ENCODE peak calls at places on chromosome 22, in five cellular contexts. Q is A549, I is foreskin fibroblast, S is SJCRH30, W is adrenal gland. P is an unnamed sample.

GRCh38 chr22:35482311-35482710 is 58.3 kb upstream of the RASD2 start:
- DNase-seq in I (no peak), Q (no peak), S (no peak), W (no peak), P (no peak)

GRCh38 chr22:35476341-35476740 is 64.3 kb upstream of the RASD2 start:
- DNase-seq in I (no peak), W (no peak), Q (no peak), S (no peak), P (peak)

GRCh38 chr22:49751968-49752597 is 75.6 kb downstream of the BRD1 start:
- DNase-seq in W (no peak), I (no peak), Q (no peak), S (no peak), P (no peak)

GRCh38 chr22:34866501-34867171 is 199.3 kb upstream of the ISX start:
- DNase-seq in I (no peak), S (peak), Q (no peak), W (no peak), P (no peak)

GRCh38 chr22:49155039-49155808 is 672.4 kb downstream of the BRD1 start:
- DNase-seq in S (no peak), I (no peak), W (no peak), Q (no peak), P (no peak)

GRCh38 chr22:17268501-17269223 is 49.4 kb upstream of the ADA2 start:
- DNase-seq in W (no peak), S (peak), I (no peak), Q (no peak), P (no peak)

GRCh38 chr22:23225724-23226496 is 45.6 kb downstream of the BCR start:
- DNase-seq in S (no peak), I (no peak), Q (peak), W (no peak), P (no peak)

GRCh38 chr22:36258750-36259619 is 6.1 kb downstream of the APOL1 start:
- DNase-seq in W (no peak), Q (no peak), S (peak), I (no peak), P (no peak)

GRCh38 chr22:24106385-24107381 is 74.6 kb upstream of the SUSD2 start:
- DNase-seq in I (no peak), W (peak), Q (no peak), S (no peak), P (no peak)

GRCh38 chr22:50169181-50169759 is 1.3 kb upstream of the PANX2 start:
- DNase-seq in I (no peak), W (no peak), Q (no peak), S (no peak), P (no peak)

GRCh38 chr22:21887841-21888240 is 20.4 kb upstream of the MAPK1 start:
- DNase-seq in W (no peak), S (no peak), I (no peak), Q (no peak), P (no peak)

GRCh38 chr22:32355760-32356159 is 1.9 kb upstream of the RFPL3 start:
- DNase-seq in S (no peak), I (no peak), Q (peak), W (no peak), P (no peak)

GRCh38 chr22:21012446-21013407 is 2.2 kb upstream of the P2RX6 start:
- DNase-seq in S (no peak), Q (no peak), I (no peak), W (no peak), P (no peak)

GRCh38 chr22:49814856-49815255 is 12.8 kb downstream of the BRD1 start:
- DNase-seq in I (no peak), W (no peak), S (no peak), Q (no peak), P (no peak)

GRCh38 chr22:49294656-49295464 is 532.8 kb downstream of the BRD1 start:
- DNase-seq in W (peak), S (no peak), Q (no peak), I (no peak), P (no peak)

GRCh38 chr22:50532353-50532700 is 2.5 kb upstream of the TYMP start:
- DNase-seq in I (no peak), S (no peak), Q (no peak), W (no peak), P (no peak)

GRCh38 chr22:32758866-32759385 is 42.6 kb upstream of the TIMP3 start:
- DNase-seq in Q (no peak), W (no peak), S (no peak), I (no peak), P (no peak)

GRCh38 chr22:17896552-17896951 is 122.3 kb upstream of the BID start:
- DNase-seq in Q (peak), W (peak), I (no peak), S (peak), P (no peak)

GRCh38 chr22:24688294-24688693 is 85.3 kb downstream of the GGT1 start:
- DNase-seq in W (no peak), S (no peak), Q (no peak), I (no peak), P (no peak)

GRCh38 chr22:24423519-24424000 is 3.8 kb upstream of the ADORA2A start:
- DNase-seq in W (peak), Q (peak), S (no peak), I (no peak), P (no peak)

GRCh38 chr22:22769434-22770279 is 118.0 kb upstream of the IGLL5 start:
- DNase-seq in Q (no peak), W (no peak), I (no peak), S (no peak), P (no peak)

GRCh38 chr22:30905696-30906341 is 62.8 kb downstream of the MORC2 start:
- DNase-seq in S (no peak), W (no peak), I (no peak), Q (no peak), P (no peak)

DNA sequence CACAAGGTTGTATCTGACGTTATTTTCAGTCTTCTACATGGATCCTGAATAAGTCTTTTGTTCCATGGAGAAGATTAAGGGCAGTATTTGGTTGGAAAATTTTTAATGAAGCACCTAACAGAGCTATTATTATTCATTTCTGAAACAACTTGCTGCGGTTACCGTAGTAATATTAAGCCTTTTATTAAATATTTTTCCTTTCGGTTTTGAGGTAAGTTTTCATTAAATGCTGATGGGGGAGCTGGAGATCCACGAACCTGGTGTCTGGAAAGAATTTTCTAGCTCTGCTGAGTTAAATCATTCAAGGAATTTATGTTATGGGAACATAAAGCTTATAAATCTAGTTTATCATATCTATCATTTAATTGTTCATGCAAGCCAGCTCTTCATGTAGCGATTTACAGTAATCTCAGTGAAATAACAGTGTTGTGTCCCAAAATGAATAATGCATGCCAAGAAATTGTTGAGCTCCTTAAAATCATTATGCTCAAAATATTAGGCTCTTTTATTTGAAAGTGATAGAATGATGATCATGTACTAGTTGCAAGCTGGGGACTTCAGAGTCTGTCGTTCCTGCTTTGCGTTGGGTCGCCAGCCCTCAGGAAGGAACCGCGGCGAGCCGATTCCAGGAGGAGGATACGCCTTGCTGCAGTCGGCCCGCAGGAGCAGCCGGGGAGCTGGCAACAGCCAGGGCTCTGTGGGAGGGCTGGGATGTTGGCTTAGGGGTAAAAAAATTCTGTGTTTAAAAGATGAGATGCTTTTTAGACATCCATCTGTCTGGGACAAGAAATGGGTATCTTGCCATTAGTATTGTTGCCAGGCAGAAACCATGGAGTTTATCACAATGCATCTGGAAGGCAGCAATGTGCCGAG is 83.1 kb downstream of the TBC1D22A start:
- DNase-seq in Q (peak), W (no peak), S (no peak), I (peak), P (no peak)
- H3K4me3 ChIP-seq in Q (no peak), W (no peak), S (no peak), I (no peak), P (peak)

GRCh38 chr22:46042786-46043185 is 65.8 kb upstream of the WNT7B start:
- DNase-seq in I (no peak), Q (no peak), S (no peak), W (no peak), P (no peak)
- H3K4me3 ChIP-seq in I (peak), Q (no peak), S (no peak), W (no peak), P (no peak)

DNA sequence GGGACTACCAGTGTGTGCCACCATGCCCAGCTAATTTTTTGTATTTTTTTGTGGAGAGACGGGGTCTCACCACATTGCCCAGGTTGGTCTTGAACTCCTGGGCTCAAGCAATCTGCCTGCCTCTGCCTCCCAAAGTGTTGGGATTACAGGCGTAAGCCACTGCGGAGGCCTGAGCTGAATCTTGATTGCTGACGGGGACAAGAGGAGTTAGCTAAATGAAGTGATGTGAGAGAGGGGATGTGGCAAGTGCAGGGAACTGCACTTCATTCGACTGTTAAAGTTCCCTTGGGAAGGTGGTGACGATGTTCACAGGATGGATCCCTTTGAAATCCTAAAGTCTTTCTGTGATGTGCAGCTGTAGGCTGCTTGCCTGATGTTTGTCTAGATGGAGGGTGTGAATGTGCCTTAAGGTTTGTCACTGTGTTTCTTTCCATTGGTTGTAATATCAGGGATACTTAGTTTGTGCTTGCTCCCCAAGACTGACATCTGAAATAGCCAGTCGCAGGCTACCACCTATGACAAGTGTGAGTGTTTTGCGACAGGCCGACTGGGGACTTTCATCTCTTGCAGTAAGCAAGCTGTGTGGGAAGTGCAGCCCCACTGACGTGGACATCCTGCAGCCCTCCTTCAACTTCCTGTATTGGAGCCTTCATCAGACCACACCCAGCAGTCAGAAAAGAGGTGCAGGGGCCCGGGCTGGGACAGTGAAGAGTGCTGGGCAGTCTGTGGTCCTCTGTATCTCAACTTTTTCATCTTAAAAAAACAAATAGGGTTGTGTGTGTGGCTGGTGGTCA is 19.6 kb upstream of the CCDC134 start:
- DNase-seq in W (peak), S (peak), Q (no peak), I (no peak), P (peak)
- H3K4me3 ChIP-seq in W (no peak), S (no peak), Q (no peak), I (no peak), P (no peak)

GRCh38 chr22:29200901-29201300 is 4.8 kb upstream of the EMID1 start:
- DNase-seq in S (no peak), I (no peak), W (no peak), Q (no peak), P (no peak)
- H3K4me3 ChIP-seq in S (no peak), I (no peak), W (no peak), Q (no peak), P (no peak)

GRCh38 chr22:45284705-45285305 is at the start of gene UPK3A:
- DNase-seq in S (no peak), Q (no peak), W (peak), I (no peak), P (no peak)
- H3K4me3 ChIP-seq in S (no peak), Q (peak), W (no peak), I (no peak), P (peak)

DNA sequence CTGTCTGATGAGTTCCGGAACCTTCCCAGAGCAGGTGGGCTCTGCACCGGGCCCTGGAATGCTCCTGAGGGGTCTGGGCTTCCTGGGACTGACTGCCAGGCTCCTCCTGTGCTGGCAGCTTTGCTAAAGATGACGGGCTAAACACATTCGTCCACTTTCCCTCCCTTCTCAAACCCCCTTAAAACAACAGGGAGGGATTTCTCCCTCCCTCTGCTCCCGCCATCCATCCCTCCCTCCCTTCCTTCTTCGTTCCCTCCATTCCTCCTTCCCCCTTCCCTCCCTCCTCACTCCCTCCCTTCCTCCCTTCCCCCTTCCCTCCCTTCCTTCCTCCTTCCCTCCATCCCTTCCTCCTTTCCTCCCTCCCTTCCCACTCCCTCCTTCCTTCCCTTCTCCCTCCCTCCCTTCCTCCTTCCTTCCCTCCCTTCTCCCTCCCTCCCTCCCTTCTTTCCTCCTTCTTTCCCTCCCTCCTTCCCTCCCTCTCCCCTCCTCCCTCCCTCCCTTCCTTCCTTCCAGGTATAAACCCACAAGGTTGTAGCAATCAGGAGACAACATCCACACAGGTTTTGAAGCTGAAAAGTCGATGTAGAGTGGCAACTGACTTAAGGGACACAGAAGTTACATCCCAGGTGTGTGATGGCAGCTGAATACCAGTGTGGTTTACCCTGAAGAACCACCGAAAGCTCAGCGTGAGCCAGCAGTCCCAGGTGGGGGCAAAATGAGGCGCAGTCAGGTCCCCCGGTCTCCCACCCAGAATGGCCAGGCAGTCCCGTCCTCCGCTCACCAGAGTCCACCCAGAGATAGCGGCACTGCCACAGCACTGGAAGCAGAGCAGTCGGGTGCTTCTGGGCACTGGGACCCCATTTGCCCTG is 18.7 kb upstream of the MGAT3 start:
- DNase-seq in W (no peak), S (no peak), I (no peak), Q (no peak), P (no peak)
- H3K4me3 ChIP-seq in W (no peak), S (no peak), I (no peak), Q (no peak), P (no peak)

GRCh38 chr22:26916236-26916635 is 258.8 kb downstream of the MIAT start:
- DNase-seq in W (no peak), Q (no peak), S (no peak), I (no peak), P (no peak)
- H3K4me3 ChIP-seq in W (no peak), Q (no peak), S (no peak), I (no peak), P (no peak)

DNA sequence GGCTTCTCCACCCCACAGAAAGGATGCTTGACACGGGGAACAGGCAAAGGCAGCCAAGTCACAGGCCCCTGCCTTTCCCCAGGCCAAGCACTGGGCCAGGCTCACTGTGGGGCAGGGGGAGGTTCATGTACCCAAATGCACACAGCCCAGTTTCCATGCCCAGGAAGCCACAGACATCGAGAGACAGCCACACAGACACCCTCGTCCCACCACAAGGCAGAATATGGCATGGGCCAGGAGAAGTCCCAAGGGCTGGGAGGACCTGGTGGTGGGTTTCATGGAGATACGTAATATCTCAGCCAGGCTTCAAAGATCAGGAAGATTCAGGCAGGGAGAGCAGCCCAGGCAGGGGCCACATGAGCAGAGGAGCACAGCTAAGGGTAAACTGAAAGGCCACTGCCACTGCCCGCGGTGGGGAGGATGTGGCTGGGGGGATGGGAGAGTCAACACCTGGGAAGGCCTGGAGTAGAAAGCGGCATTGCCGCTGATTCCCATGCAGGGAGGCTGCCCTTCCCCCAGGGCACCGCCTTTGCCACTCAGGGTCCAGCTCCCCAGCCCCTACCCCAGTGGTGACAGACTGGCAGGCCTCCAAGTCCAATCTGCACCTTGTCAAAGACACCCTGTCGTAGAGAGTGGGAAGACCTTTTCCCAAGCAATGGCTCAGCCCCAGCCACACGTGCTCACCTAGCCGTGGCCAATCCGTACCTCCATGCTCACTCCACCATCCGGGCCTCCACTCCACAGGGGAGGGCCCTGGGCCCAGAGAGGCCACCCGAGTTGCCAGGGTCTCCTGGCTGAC is 2.4 kb upstream of the MFNG start:
- DNase-seq in S (no peak), Q (no peak), I (no peak), W (no peak), P (no peak)
- H3K4me3 ChIP-seq in S (no peak), Q (no peak), I (no peak), W (no peak), P (no peak)

GRCh38 chr22:20004464-20004863 is 12.2 kb downstream of the ARVCF start:
- DNase-seq in W (no peak), Q (no peak), S (no peak), I (no peak), P (no peak)

GRCh38 chr22:20001082-20001638 is 15.5 kb downstream of the ARVCF start:
- DNase-seq in W (no peak), Q (no peak), I (no peak), S (no peak), P (no peak)

GRCh38 chr22:20002661-20003060 is 14.0 kb downstream of the ARVCF start:
- DNase-seq in I (no peak), Q (no peak), W (no peak), S (peak), P (no peak)

GRCh38 chr22:20002098-20002497 is 14.5 kb downstream of the ARVCF start:
- DNase-seq in Q (no peak), W (no peak), I (no peak), S (no peak), P (no peak)

GRCh38 chr22:20003304-20003703 is 13.3 kb downstream of the ARVCF start:
- DNase-seq in S (no peak), Q (no peak), W (no peak), I (no peak), P (no peak)
- H3K4me3 ChIP-seq in S (no peak), Q (no peak), W (no peak), I (no peak), P (no peak)

GRCh38 chr22:39996732-39997131 is 2.0 kb downstream of the FAM83F start:
- DNase-seq in I (no peak), S (no peak), W (no peak), Q (no peak), P (no peak)

GRCh38 chr22:39997421-39997820 is 2.7 kb downstream of the FAM83F start:
- DNase-seq in I (no peak), S (no peak), W (no peak), Q (no peak), P (no peak)

GRCh38 chr22:39994046-39994565 is 648 bp upstream of the FAM83F start:
- DNase-seq in W (no peak), Q (no peak), S (no peak), I (no peak), P (no peak)

GRCh38 chr22:39994566-39995345 is at the start of gene FAM83F:
- DNase-seq in I (no peak), S (no peak), Q (no peak), W (peak), P (no peak)

DNA sequence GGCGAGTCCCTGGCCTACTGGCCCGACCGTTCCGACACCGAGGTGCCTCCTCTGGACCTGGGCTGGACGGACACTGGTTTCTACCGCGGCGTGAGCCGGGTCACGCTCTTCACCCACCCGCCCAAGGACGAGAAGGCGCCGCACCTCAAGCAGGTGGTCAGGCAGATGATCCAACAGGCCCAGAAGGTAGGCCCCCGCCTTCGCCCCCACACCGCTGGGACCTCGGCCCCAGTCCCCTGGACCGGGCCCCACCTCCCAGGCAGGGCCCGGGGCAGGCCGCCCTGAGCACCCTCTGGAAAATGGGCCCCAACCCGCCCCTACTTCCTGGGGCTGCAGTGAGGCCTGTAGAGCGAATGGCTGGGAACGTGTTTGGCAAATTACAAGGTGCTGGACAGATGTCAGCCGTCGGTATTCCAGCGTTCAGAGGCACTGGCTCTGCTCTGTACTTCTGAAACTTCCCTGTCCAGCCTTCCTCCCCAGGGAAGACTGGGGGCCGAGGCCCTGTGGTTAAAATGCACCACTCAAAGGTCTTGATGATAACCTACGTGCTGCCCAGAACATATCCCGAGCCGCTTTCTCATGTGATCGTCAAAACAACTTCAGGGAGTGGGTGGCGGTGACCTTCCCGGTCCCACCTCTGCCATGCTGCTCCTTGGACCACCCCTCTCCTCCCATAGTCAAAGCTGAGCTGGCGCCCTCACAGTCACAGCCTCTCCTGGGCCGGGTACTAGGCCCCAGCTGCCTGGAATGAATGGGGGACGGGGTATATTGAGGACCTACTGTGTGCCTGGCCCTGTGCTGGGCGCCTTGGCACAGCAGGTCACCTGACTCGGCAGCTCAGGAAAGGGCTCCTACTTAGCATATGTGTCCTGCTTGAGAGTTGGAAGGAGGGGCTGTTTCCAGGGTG is 845 bp downstream of the FAM83F start:
- DNase-seq in W (no peak), S (no peak), Q (no peak), I (no peak), P (no peak)
- H3K4me3 ChIP-seq in W (no peak), S (no peak), Q (no peak), I (no peak), P (no peak)

P was measured in skeletal muscle cell.